ENCODE peak calls at places on chromosomes 16 and 17, in nine cellular contexts. B, J, Y, C, K, O, L, S and I are unnamed samples.

GRCh38 chr16:5971106-5971505 is 873.5 kb upstream of the EEF2KMT start:
- DNase-seq in B (no peak), J (no peak), Y (no peak), C (no peak), K (no peak), O (no peak), L (no peak), S (no peak), I (no peak)

GRCh38 chr17:80793421-80793820 is 198.2 kb upstream of the CHMP6 start:
- DNase-seq in B (no peak), J (no peak), Y (no peak), C (no peak), K (peak; percentile 41), O (no peak), L (no peak), S (no peak), I (no peak)

GRCh38 chr16:69039333-69039941 is 66.0 kb upstream of the HAS3 start:
- DNase-seq in B (peak; percentile 50), J (no peak), Y (no peak), C (no peak), K (no peak), O (no peak), L (no peak), S (no peak), I (no peak)

GRCh38 chr17:71071837-71072236 is 902.5 kb downstream of the KCNJ2 start:
- DNase-seq in B (peak; percentile 94), J (no peak), Y (no peak), C (no peak), K (peak; percentile 42), O (no peak), L (no peak), S (no peak), I (no peak)

GRCh38 chr16:15643453-15644305 is 725 bp upstream of the MARF1 start:
- DNase-seq in B (peak; percentile 73), J (no peak), Y (peak; percentile 22), C (peak; percentile 53), K (peak; percentile 58), O (no peak), L (peak; percentile 46), S (peak; percentile 33), I (peak; percentile 39)

GRCh38 chr16:12900599-12901203 is 697 bp upstream of the SHISA9 start:
- DNase-seq in B (no peak), J (no peak), Y (peak; percentile 13), C (no peak), K (peak; percentile 23), O (peak; percentile 38), L (no peak), S (no peak), I (no peak)

GRCh38 chr17:76529643-76530488 is 7.6 kb downstream of the CYGB start:
- DNase-seq in B (peak; percentile 96), J (no peak), Y (peak; percentile 70), C (no peak), K (no peak), O (peak; percentile 55), L (no peak), S (no peak), I (no peak)

GRCh38 chr17:42361781-42362186 is 26.5 kb downstream of the STAT3 start:
- DNase-seq in B (no peak), J (no peak), Y (no peak), C (no peak), K (peak; percentile 54), O (no peak), L (no peak), S (peak; percentile 47), I (no peak)

GRCh38 chr17:29722411-29723198 is 99.9 kb upstream of the CORO6 start:
- DNase-seq in B (peak; percentile 97), J (no peak), Y (no peak), C (no peak), K (no peak), O (no peak), L (peak; percentile 6), S (peak; percentile 52), I (no peak)